ENCODE peak calls at places on chromosome 13, in six cellular contexts. C is tibial artery, A is adrenal gland, X is transverse colon, H is heart right ventricle, Y is stomach. Z is an unnamed sample. For H3K4me1, the result is how much of the 10 kb centered on the place peaks cover.

GRCh38 chr13:29754486-29754806 is 96.0 kb downstream of the UBL3 start:
- DNase-seq in X (no peak), A (peak), C (no peak), H (no peak), Y (no peak), Z (no peak)

GRCh38 chr13:51269039-51269438 is 46.8 kb downstream of the FAM124A start:
- DNase-seq in Y (no peak), A (no peak), H (no peak), C (no peak), X (no peak), Z (no peak)

GRCh38 chr13:22757530-22758120 is 423.2 kb upstream of the SGCG start:
- DNase-seq in C (no peak), H (no peak), Y (no peak), X (no peak), A (no peak), Z (no peak)

GRCh38 chr13:29038700-29039099 is 218.6 kb downstream of the MTUS2 start:
- DNase-seq in Y (no peak), X (no peak), A (no peak), H (no peak), C (no peak), Z (no peak)

GRCh38 chr13:50072676-50073075 is 57.4 kb downstream of the KCNRG start:
- DNase-seq in C (no peak), A (no peak), X (no peak), H (no peak), Y (no peak), Z (no peak)

GRCh38 chr13:48976677-48977625 is 1.2 kb downstream of the FNDC3A start:
- DNase-seq in A (no peak), C (no peak), Y (no peak), H (no peak), X (peak), Z (no peak)

GRCh38 chr13:40640845-40641458 is 25.5 kb downstream of the FOXO1 start:
- DNase-seq in H (no peak), Y (no peak), C (no peak), A (no peak), X (no peak), Z (no peak)

GRCh38 chr13:58985845-58986244 is 1177.9 kb downstream of the DIAPH3 start:
- DNase-seq in H (no peak), X (no peak), Y (no peak), C (no peak), A (no peak), Z (no peak)

GRCh38 chr13:31962661-31963345 is 68.8 kb upstream of the FRY start:
- DNase-seq in H (no peak), C (no peak), Y (no peak), X (no peak), A (no peak), Z (no peak)

GRCh38 chr13:94121686-94122085 is 357.8 kb downstream of the DCT start:
- DNase-seq in C (no peak), X (no peak), Y (no peak), A (peak), H (no peak), Z (no peak)

GRCh38 chr13:96898212-96898611 is 96.1 kb downstream of the OXGR1 start:
- DNase-seq in C (no peak), Y (no peak), X (no peak), H (no peak), A (no peak), Z (no peak)

GRCh38 chr13:18943273-18943672 is 238.4 kb downstream of the TUBA3C start:
- DNase-seq in H (no peak), Y (no peak), C (no peak), A (no peak), X (no peak), Z (no peak)

GRCh38 chr13:110524484-110525254 is 36.9 kb downstream of the RAB20 start:
- DNase-seq in X (peak), A (no peak), Y (peak), C (no peak), H (peak), Z (peak)

GRCh38 chr13:67230774-67231480 is 791 bp upstream of the PCDH9 start:
- DNase-seq in X (peak), Y (peak), C (peak), H (peak), A (peak), Z (peak)

GRCh38 chr13:84430441-84430840 is 548.2 kb upstream of the SLITRK1 start:
- DNase-seq in Y (no peak), X (no peak), A (no peak), H (no peak), C (no peak), Z (no peak)

DNA sequence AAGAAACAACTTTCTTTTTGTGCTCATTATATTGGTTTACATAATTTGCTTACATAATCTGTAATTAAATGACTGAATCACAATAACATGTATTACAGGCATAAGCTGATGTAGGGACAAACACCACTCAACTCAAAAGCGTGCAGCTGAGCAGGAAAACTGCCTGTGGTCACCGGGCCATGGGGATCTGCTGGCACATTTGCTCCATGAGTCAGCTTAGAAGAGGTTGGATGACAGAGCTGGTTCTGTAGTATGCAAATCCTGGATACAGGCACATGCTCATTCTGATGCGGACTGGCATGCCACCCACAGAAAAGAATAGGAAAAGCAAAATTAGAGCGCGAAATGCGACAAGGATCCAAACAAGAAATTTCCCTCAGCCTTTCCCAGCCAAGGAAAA is 128.6 kb downstream of the USP12 start:
- DNase-seq in X (no peak), C (peak), H (no peak), A (peak), Y (peak), Z (no peak)
- H3K4me1 ChIP-seq in X (under half), C (under half), H (under half), A (under half), Y (under half), Z (under half)

DNA sequence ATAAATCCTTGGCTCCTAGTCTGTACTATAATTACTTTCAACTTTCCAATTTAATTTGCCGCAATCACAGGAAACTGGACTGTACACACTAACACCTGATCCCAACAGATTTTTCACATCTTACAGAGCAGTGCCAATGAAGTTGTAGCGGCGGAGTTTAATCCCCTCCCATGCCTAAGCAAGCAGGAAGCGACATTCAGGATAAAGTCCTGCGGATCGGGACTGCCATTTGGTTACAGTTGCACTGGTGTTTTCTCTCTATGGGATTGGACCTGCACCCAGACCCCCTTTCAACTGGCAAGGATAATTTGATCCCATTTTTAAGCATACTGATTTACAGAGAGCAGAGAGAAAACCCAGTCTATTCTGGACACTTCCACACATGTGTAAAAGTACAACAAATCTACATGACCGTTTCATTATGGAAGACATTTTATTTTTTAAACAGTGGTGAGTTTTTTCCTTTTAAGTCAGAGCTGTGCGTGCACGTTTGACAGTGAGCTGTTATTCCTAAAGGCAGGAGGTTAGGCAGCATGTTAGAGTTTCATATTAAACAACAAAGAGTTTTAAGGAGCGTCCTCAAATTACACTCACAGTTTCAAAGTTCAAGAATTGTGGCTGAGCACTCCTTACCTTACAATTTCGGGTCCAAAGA is 141.8 kb upstream of the RFC3 start:
- DNase-seq in A (peak), Y (peak), X (peak), C (no peak), H (no peak), Z (peak)
- H3K27ac ChIP-seq in A (no peak), Y (peak), X (peak), C (no peak), H (peak), Z (peak)

GRCh38 chr13:45333973-45334922 is 6.7 kb downstream of the TPT1 start:
- DNase-seq in H (no peak), C (no peak), X (no peak), A (no peak), Y (no peak), Z (no peak)
- H3K4me1 ChIP-seq in H (half or more), C (half or more), X (under half), A (under half), Y (half or more), Z (under half)

GRCh38 chr13:99656843-99657506 is 155.7 kb downstream of the TM9SF2 start:
- DNase-seq in Y (no peak), H (no peak), C (no peak), A (no peak), X (no peak), Z (no peak)
- H3K27ac ChIP-seq in Y (no peak), H (no peak), C (peak), A (no peak), X (no peak), Z (no peak)

DNA sequence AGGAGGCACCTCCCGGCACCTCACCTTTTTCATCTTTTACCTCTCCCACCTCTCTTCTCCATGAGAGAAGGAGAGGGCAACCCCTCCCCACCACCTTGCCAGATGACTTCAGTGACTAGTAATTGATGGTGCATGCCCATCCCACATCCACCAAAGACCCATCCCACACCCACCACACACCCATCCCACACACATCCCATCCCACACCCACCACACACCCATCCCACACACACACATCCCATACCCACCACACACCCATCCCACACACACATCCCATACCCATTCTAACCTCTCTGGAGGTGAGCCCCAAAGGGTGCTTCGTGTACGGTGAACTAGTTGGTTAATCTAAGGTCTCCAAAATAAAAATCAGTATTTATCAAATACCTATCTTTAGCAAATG is 44.7 kb downstream of the STK24 start:
- DNase-seq in Y (no peak), C (no peak), H (no peak), X (no peak), A (no peak), Z (no peak)
- H3K4me1 ChIP-seq in Y (half or more), C (half or more), H (under half), X (under half), A (under half), Z (under half)

GRCh38 chr13:24184265-24184841 is 23.8 kb downstream of the SPATA13 start:
- DNase-seq in Y (no peak), C (no peak), X (no peak), H (no peak), A (no peak), Z (no peak)

GRCh38 chr13:24183741-24184182 is 23.2 kb downstream of the SPATA13 start:
- DNase-seq in H (no peak), X (peak), Y (no peak), A (peak), C (no peak), Z (peak)

GRCh38 chr13:24182703-24183081 is 22.2 kb downstream of the SPATA13 start:
- DNase-seq in H (no peak), A (no peak), Y (no peak), C (no peak), X (no peak), Z (peak)

GRCh38 chr13:24180743-24181384 is 20.3 kb downstream of the SPATA13 start:
- DNase-seq in Y (no peak), C (no peak), A (no peak), H (no peak), X (no peak), Z (no peak)

DNA sequence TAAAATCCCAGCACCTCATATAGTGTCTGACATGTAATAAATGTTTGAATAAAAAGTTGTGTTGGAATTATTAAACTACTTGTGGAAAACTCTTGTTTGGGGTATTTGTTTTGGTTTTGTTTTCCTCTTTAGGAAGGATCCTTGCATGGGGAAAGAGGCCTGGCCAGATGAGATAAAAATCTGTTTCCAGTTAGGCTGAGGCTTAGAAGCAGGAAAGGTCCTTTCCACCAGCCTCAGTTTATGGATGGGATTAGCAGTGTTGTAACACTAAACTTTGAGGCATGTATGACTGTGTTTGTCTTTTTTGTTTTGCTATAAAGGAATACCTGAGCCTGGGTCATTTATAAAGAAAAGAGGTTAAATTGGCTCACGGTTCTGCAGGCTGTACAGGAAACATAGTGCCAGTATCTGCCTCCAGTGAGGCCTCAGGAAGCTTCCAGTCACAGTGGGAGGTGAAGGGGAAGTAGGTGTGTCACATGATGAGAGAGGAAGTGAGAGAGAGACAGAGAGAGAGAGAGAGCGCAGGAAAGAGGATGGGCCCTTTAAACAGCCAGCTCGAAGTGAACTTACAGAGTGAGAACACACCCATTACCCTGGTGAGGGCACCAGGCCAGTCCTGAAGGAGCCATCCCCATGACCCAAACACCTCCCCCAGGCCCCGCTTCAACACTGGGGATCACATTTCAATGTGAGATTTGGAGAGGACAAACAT is 21.6 kb downstream of the SPATA13 start:
- DNase-seq in C (no peak), X (no peak), Y (no peak), A (no peak), H (no peak), Z (no peak)
- H3K27ac ChIP-seq in C (no peak), X (peak), Y (peak), A (no peak), H (no peak), Z (peak)